ENCODE peak calls at places on chromosomes 1 and 21, in seven cellular contexts. Y is stomach, Z is cardiac fibroblast, N is fibroblast of lung, R is lower leg skin, B is pancreas, C is lung. P is an unnamed sample.
A peak's percentile ranks its signal among the peaks of the same experiment; 100 is the strongest.

GRCh38 chr1:35030338-35031102 is 1.2 kb downstream of the ZMYM6 start:
- DNase-seq in Y (no peak), Z (no peak), N (no peak), R (no peak), B (no peak), C (no peak), P (no peak)

GRCh38 chr1:16048573-16049189 is 5.1 kb downstream of the CLCNKB start:
- DNase-seq in Y (peak; percentile 50), Z (no peak), N (peak; percentile 46), R (no peak), B (peak; percentile 74), C (peak; percentile 66), P (peak; percentile 42)

GRCh38 chr1:218347316-218347712 is 2.2 kb downstream of the TGFB2 start:
- DNase-seq in Y (no peak), Z (peak; percentile 60), N (peak; percentile 71), R (no peak), B (no peak), C (no peak), P (peak; percentile 37)

GRCh38 chr21:45537111-45537745 is 5.0 kb downstream of the SLC19A1 start:
- DNase-seq in Y (peak; percentile 25), Z (no peak), N (no peak), R (peak; percentile 75), B (peak; percentile 71), C (no peak), P (no peak)

GRCh38 chr1:46220808-46221207 is 17.7 kb downstream of the LURAP1 start:
- DNase-seq in Y (no peak), Z (no peak), N (no peak), R (no peak), B (no peak), C (no peak), P (no peak)

GRCh38 chr1:168069384-168069783 is 67.3 kb downstream of the GPR161 start:
- DNase-seq in Y (no peak), Z (no peak), N (no peak), R (no peak), B (no peak), C (no peak), P (peak; percentile 20)

GRCh38 chr1:150487763-150488115 is 520 bp downstream of the TARS2 start:
- DNase-seq in Y (no peak), Z (no peak), N (no peak), R (no peak), B (no peak), C (no peak), P (no peak)

GRCh38 chr1:235206533-235207201 is 45.6 kb upstream of the RBM34 start:
- DNase-seq in Y (no peak), Z (peak; percentile 12), N (peak; percentile 55), R (no peak), B (no peak), C (no peak), P (no peak)

GRCh38 chr1:109299087-109299983 is 7.5 kb downstream of the MYBPHL start:
- DNase-seq in Y (no peak), Z (peak; percentile 89), N (peak; percentile 97), R (no peak), B (no peak), C (no peak), P (peak; percentile 94)

GRCh38 chr21:26715116-26715515 is 130.1 kb downstream of the ADAMTS1 start:
- DNase-seq in Y (no peak), Z (no peak), N (no peak), R (no peak), B (no peak), C (no peak), P (no peak)

GRCh38 chr1:157584503-157584902 is 13.4 kb downstream of the FCRL4 start:
- DNase-seq in Y (no peak), Z (no peak), N (no peak), R (no peak), B (no peak), C (no peak), P (no peak)

GRCh38 chr21:34632498-34632897 is 17.6 kb upstream of the RCAN1 start:
- DNase-seq in Y (no peak), Z (no peak), N (no peak), R (peak; percentile 53), B (no peak), C (no peak), P (no peak)

GRCh38 chr1:65082346-65083040 is 65.5 kb upstream of the AK4 start:
- DNase-seq in Y (no peak), Z (peak; percentile 44), N (no peak), R (no peak), B (no peak), C (no peak), P (no peak)

GRCh38 chr21:28310711-28311110 is 682.0 kb downstream of the LTN1 start:
- DNase-seq in Y (no peak), Z (no peak), N (no peak), R (no peak), B (no peak), C (no peak), P (no peak)

GRCh38 chr1:33181038-33181861 is 593 bp downstream of the TRIM62 start:
- DNase-seq in Y (peak; percentile 40), Z (peak; percentile 34), N (peak; percentile 52), R (peak; percentile 89), B (peak; percentile 84), C (peak; percentile 46), P (peak; percentile 40)

GRCh38 chr21:39911286-39911685 is 44.0 kb downstream of the PCP4 start:
- DNase-seq in Y (no peak), Z (no peak), N (no peak), R (peak; percentile 28), B (no peak), C (no peak), P (no peak)
- TF ChIP-seq CTCF in Y (no peak), Z (no peak), N (no peak), R (no peak), B (no peak), C (no peak), P (no peak)

GRCh38 chr1:17743028-17743706 is 12.0 kb upstream of the ACTL8 start:
- DNase-seq in Y (no peak), Z (no peak), N (no peak), R (no peak), B (no peak), C (no peak), P (no peak)

GRCh38 chr1:17744666-17745563 is 10.2 kb upstream of the ACTL8 start:
- DNase-seq in Y (no peak), Z (no peak), N (no peak), R (no peak), B (no peak), C (no peak), P (no peak)

GRCh38 chr1:17743925-17744324 is 11.2 kb upstream of the ACTL8 start:
- DNase-seq in Y (no peak), Z (no peak), N (no peak), R (no peak), B (no peak), C (no peak), P (no peak)

GRCh38 chr1:17746920-17747319 is 8.2 kb upstream of the ACTL8 start:
- DNase-seq in Y (no peak), Z (no peak), N (no peak), R (no peak), B (no peak), C (no peak), P (no peak)

GRCh38 chr1:17745564-17745955 is 9.6 kb upstream of the ACTL8 start:
- DNase-seq in Y (no peak), Z (no peak), N (no peak), R (no peak), B (no peak), C (no peak), P (no peak)
- H3K4me3 ChIP-seq in Y (no peak overlapping the region), Z (no peak overlapping the region), N (no peak overlapping the region), R (no peak overlapping the region), B (no peak overlapping the region), C (no peak overlapping the region), P (no peak overlapping the region)

GRCh38 chr1:226709942-226710341 is 29.1 kb downstream of the ITPKB start:
- DNase-seq in Y (no peak), Z (no peak), N (no peak), R (no peak), B (no peak), C (no peak), P (no peak)

GRCh38 chr1:226706664-226707063 is 32.4 kb downstream of the ITPKB start:
- DNase-seq in Y (no peak), Z (no peak), N (no peak), R (no peak), B (no peak), C (no peak), P (no peak)

GRCh38 chr1:226708342-226708780 is 30.7 kb downstream of the ITPKB start:
- DNase-seq in Y (no peak), Z (peak; percentile 92), N (peak; percentile 70), R (no peak), B (no peak), C (no peak), P (peak; percentile 88)

GRCh38 chr1:226710501-226710900 is 28.6 kb downstream of the ITPKB start:
- DNase-seq in Y (no peak), Z (no peak), N (no peak), R (no peak), B (no peak), C (no peak), P (no peak)

DNA sequence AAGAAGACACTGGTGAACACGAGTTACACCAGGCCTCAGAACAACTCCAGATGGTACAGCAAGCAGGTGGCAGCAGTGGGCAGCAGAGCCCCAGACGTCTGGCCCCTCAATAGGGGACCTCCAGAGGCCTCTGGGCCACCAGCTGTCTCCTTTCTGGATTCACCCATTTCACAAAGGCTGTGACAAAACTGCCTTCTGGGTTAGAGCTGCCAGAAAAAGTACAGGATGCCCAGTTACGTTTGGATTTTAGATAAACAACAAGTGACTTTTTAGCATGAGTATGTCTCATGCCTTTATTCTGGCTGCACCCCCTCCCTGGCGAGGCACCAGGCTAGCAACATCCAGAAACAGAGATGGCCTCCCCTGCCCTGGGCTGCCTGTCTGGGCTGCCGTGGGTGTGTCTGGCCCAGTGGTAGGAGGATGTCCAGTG is 30.1 kb downstream of the ITPKB start:
- DNase-seq in Y (no peak), Z (no peak), N (no peak), R (no peak), B (no peak), C (no peak), P (no peak)
- TF ChIP-seq CTCF in Y (no peak), Z (no peak), N (no peak), R (no peak), B (no peak), C (no peak), P (no peak)

DNA sequence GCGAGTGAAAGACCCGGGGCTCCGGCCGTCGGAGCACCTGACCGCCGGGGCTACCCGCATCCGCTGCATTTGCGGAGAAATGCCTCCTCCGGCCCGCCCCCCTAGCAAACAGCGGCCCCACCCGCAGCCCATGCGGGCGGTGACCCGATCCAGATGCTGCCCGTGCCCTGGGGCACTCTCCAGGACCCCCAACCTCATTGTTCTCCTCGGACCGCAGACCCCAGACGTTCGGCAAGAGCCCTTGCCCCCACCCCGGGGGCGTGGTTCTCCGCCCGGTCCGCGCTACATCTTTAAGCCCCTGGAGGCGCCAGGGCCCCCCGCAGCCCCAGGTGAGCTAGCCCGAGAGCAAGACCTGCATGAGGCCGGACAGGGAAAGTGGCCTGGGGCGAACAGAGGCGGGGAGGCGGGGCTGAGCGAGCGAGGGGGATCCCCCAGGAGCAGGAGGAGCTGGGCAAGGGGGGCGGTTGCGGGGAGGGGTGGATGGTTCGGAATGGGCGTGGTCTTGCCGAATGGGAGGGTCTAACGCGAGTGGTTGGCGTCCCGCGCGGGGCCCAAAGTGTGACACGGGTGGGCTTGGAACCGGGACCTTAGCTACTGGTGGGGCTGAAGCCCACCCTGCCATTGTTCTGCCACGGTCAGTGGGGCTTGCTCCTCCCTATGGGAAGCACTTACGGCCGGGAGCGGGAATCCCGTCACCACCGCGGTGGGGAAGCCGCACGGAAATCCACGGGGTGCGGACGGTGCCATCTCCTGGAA is 6.3 kb upstream of the CRYBG2 start:
- DNase-seq in Y (no peak), Z (no peak), N (no peak), R (no peak), B (peak; percentile 70), C (no peak), P (no peak)
- H3K4me3 ChIP-seq in Y (peak overlapping the region; percentile 36), Z (no peak overlapping the region), N (no peak overlapping the region), R (no peak overlapping the region), B (no peak overlapping the region), C (no peak overlapping the region), P (peak overlapping the region; percentile 43)